ENCODE peak calls at places on chromosome 13, in seven cellular contexts. E is endothelial cell, G is upper lobe of right lung, V is cardiac fibroblast, J is GM23338, D is astrocyte of the spinal cord, R is HFF-Myc. S is an unnamed sample.

GRCh38 chr13:104833221-104833620 is 1702.2 kb downstream of the EFNB2 start:
- DNase-seq in R (no peak), E (no peak), J (no peak), D (no peak), G (no peak), V (no peak), S (no peak)

GRCh38 chr13:87877477-87877876 is 206.3 kb downstream of the SLITRK5 start:
- DNase-seq in V (no peak), J (no peak), E (no peak), G (no peak), R (no peak), D (no peak), S (no peak)

GRCh38 chr13:28475916-28476725 is 18.8 kb downstream of the FLT1 start:
- DNase-seq in V (peak), J (no peak), G (no peak), R (no peak), E (no peak), D (peak), S (no peak)

GRCh38 chr13:28022848-28023518 is 34.5 kb upstream of the URAD start:
- DNase-seq in G (no peak), D (peak), E (no peak), J (peak), R (no peak), V (peak), S (no peak)

GRCh38 chr13:20588529-20589110 is 21.7 kb downstream of the IFT88 start:
- DNase-seq in J (no peak), D (no peak), V (no peak), R (no peak), E (no peak), G (no peak), S (no peak)

GRCh38 chr13:23871616-23872220 is 17.5 kb downstream of the MIPEP start:
- DNase-seq in G (no peak), J (peak), E (no peak), D (peak), R (no peak), V (peak), S (no peak)

GRCh38 chr13:94813920-94814500 is 101.7 kb upstream of the SOX21 start:
- DNase-seq in V (no peak), J (no peak), E (no peak), D (no peak), G (no peak), R (no peak), S (no peak)

GRCh38 chr13:83941669-83942335 is 59.5 kb upstream of the SLITRK1 start:
- DNase-seq in R (peak), D (no peak), G (no peak), J (peak), V (no peak), E (no peak), S (no peak)

GRCh38 chr13:105914637-105915036 is 620.8 kb downstream of the EFNB2 start:
- DNase-seq in R (no peak), E (no peak), D (peak), V (peak), G (no peak), J (no peak), S (no peak)

GRCh38 chr13:75430618-75431209 is 51.3 kb downstream of the TBC1D4 start:
- DNase-seq in R (no peak), V (no peak), D (no peak), J (no peak), G (no peak), E (no peak), S (no peak)

GRCh38 chr13:102779426-102780159 is 6.0 kb upstream of the TEX30 start:
- DNase-seq in E (no peak), R (no peak), J (no peak), G (no peak), V (no peak), D (no peak), S (no peak)

GRCh38 chr13:78680064-78680463 is 21.1 kb upstream of the OBI1 start:
- DNase-seq in D (no peak), R (no peak), J (no peak), E (no peak), V (no peak), G (no peak), S (no peak)

GRCh38 chr13:81487151-81487550 is 1146.2 kb upstream of the SPRY2 start:
- DNase-seq in G (no peak), R (no peak), V (peak), D (peak), J (peak), E (peak), S (no peak)

GRCh38 chr13:72782717-72783116 is 784 bp downstream of the PIBF1 start:
- DNase-seq in V (peak), E (no peak), G (no peak), D (peak), J (no peak), R (no peak), S (no peak)

GRCh38 chr13:108859202-108860012 is 230.0 kb downstream of the MYO16 start:
- DNase-seq in J (peak), V (peak), E (no peak), R (peak), G (no peak), D (peak), S (no peak)

GRCh38 chr13:106393776-106394175 is 141.7 kb downstream of the EFNB2 start:
- DNase-seq in E (no peak), R (no peak), V (no peak), J (no peak), D (no peak), G (no peak), S (no peak)

GRCh38 chr13:71867101-71867814 is at the start of gene DACH1:
- DNase-seq in E (peak), G (peak), D (peak), R (peak), J (peak), V (peak), S (peak)

GRCh38 chr13:70027551-70027950 is 80.1 kb upstream of the ATXN8OS start:
- DNase-seq in G (no peak), R (no peak), E (no peak), J (no peak), V (no peak), D (no peak), S (no peak)

GRCh38 chr13:110055089-110055488 is 251.9 kb downstream of the COL4A1 start:
- DNase-seq in R (no peak), G (no peak), E (no peak), J (no peak), D (peak), V (peak), S (no peak)

GRCh38 chr13:53159439-53159838 is 130.8 kb downstream of the OLFM4 start:
- DNase-seq in V (no peak), G (no peak), R (no peak), J (peak), D (no peak), E (no peak), S (no peak)

DNA sequence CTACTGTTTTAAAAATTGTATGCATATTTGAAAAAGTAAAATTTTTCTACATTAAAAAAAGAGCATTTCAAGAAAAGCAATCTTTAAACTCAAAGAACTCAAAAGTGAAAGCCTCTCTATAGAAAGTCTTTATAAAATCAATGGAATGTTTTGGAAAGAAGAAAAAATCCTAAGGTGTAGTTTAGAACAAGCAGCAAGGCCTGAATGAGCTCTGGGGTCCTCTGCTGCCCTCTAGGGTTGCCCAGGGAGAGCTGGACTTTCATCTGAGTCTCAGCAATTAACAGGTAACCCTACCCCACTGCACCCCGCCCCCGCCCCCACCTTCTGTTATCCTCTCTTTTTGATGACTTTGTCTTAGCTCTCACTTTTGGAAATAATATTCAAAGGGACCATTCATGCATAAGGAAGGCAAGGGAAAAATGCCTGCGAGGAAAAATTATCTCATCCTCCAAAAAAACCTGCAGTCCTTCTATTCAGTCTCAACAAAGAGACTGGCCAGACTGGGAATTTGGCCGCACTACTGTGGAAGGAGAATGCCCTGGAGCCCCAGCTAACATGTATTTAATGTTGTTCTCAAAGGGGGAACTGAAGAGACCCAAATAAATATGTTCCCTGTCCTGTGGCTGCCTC is 24.1 kb downstream of the SLC25A30 start:
- DNase-seq in V (peak), D (peak), E (peak), J (peak), G (no peak), R (no peak), S (no peak)
- TF ChIP-seq CTCF in V (peak), D (peak), E (peak), J (peak), G (peak), R (peak), S (peak)

GRCh38 chr13:49253310-49253709 is 5.6 kb downstream of the CDADC1 start:
- DNase-seq in V (no peak), G (no peak), J (no peak), D (no peak), R (no peak), E (no peak), S (no peak)

GRCh38 chr13:49259586-49259985 is 11.9 kb downstream of the CDADC1 start:
- DNase-seq in G (no peak), J (no peak), R (no peak), V (no peak), E (no peak), D (no peak), S (no peak)

GRCh38 chr13:49258097-49258796 is 10.5 kb downstream of the CDADC1 start:
- DNase-seq in V (no peak), D (no peak), J (no peak), E (no peak), G (no peak), R (no peak), S (no peak)

GRCh38 chr13:49253997-49254396 is 6.3 kb downstream of the CDADC1 start:
- DNase-seq in R (no peak), D (no peak), G (no peak), J (no peak), E (no peak), V (no peak), S (no peak)

DNA sequence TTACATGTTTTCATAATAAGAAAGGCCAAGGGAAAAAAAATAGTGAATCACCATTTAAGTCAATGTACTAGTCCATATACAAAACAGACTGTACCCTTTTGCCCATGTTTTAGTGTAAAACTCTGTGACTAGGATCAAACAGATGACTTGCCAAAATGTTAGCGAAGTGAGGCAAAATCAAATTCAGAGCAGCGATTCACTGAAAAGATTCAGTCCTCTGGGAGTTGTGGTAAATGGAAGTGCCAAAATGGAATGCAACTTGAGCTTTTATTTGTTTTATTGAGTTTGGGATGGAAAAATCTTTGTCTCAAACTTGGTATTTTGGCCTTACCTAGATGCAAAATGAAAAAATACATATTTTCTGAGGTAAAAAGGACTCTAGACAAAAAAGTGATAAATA is 9.1 kb downstream of the CDADC1 start:
- DNase-seq in G (no peak), J (no peak), V (peak), E (no peak), R (no peak), D (peak), S (no peak)
- TF ChIP-seq CTCF in G (no peak), J (no peak), V (no peak), E (no peak), R (no peak), D (no peak), S (no peak)

GRCh38 chr13:50909605-50910482 is at the start of gene RNASEH2B:
- DNase-seq in G (peak), J (peak), D (peak), R (no peak), V (peak), E (peak), S (peak)
- TF ChIP-seq CTCF in G (no peak), J (no peak), D (no peak), R (no peak), V (no peak), E (no peak), S (no peak)

GRCh38 chr13:44014501-44014900 is 134.8 kb downstream of the LACC1 start:
- DNase-seq in R (no peak), D (no peak), J (no peak), E (no peak), V (no peak), G (no peak), S (no peak)

GRCh38 chr13:44017756-44018309 is 138.1 kb downstream of the LACC1 start:
- DNase-seq in D (no peak), R (no peak), J (no peak), E (no peak), G (no peak), V (no peak), S (no peak)

GRCh38 chr13:44013666-44014291 is 134.1 kb downstream of the LACC1 start:
- DNase-seq in D (peak), J (no peak), E (no peak), R (peak), G (no peak), V (peak), S (no peak)

GRCh38 chr13:44015133-44015532 is 135.4 kb downstream of the LACC1 start:
- DNase-seq in D (no peak), E (no peak), R (no peak), V (no peak), J (no peak), G (no peak), S (no peak)

GRCh38 chr13:44015808-44016207 is 136.1 kb downstream of the LACC1 start:
- DNase-seq in G (no peak), V (peak), R (no peak), E (no peak), J (no peak), D (no peak), S (no peak)
- TF ChIP-seq CTCF in G (no peak), V (no peak), R (no peak), E (no peak), J (no peak), D (no peak), S (no peak)

GRCh38 chr13:113123226-113124150 is 889 bp downstream of the F10 start:
- DNase-seq in V (no peak), G (no peak), D (no peak), J (peak), E (peak), R (no peak), S (peak)
- TF ChIP-seq CTCF in V (peak), G (no peak), D (peak), J (peak), E (no peak), R (peak), S (peak)

DNA sequence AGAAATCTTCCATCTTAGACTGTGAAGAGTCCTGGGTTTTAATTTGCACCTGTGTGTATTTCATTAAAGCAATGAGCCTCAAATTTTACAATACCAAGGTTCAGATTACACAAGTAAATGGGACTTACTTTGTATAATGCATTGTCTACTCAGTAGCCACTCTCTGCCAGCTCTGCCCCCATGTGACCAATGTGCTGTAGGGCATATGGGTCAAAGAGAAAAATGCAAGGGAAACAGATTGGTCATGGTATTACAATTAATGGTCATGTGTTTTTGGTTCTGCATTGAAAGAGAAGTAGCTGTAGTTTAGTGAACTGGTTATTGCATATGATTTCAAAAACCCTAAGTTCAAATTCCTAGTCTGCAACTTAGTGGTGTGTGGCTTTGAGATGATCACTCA is 545.5 kb downstream of the SUCLA2 start:
- DNase-seq in R (no peak), J (peak), E (no peak), D (no peak), G (no peak), V (no peak), S (no peak)
- TF ChIP-seq CTCF in R (peak), J (peak), E (no peak), D (peak), G (no peak), V (peak), S (peak)

GRCh38 chr13:66994498-66995365 is 235.4 kb downstream of the PCDH9 start:
- DNase-seq in G (no peak), R (no peak), J (no peak), D (no peak), V (no peak), E (no peak), S (no peak)
- TF ChIP-seq CTCF in G (no peak), R (no peak), J (no peak), D (no peak), V (no peak), E (no peak), S (peak)

GRCh38 chr13:33489563-33489962 is 204.0 kb upstream of the STARD13 start:
- DNase-seq in R (no peak), G (no peak), D (no peak), V (no peak), J (peak), E (no peak), S (no peak)

GRCh38 chr13:33490461-33491327 is 205.1 kb upstream of the STARD13 start:
- DNase-seq in J (peak), V (peak), E (no peak), D (no peak), G (peak), R (no peak), S (no peak)

GRCh38 chr13:33483471-33483870 is 197.9 kb upstream of the STARD13 start:
- DNase-seq in E (no peak), V (no peak), G (no peak), R (no peak), J (no peak), D (no peak), S (no peak)

GRCh38 chr13:33485247-33485646 is 199.7 kb upstream of the STARD13 start:
- DNase-seq in E (no peak), D (no peak), V (no peak), J (no peak), G (no peak), R (no peak), S (no peak)

GRCh38 chr13:33487575-33488243 is 202.2 kb upstream of the STARD13 start:
- DNase-seq in R (no peak), G (no peak), V (peak), E (no peak), J (peak), D (peak), S (no peak)
- TF ChIP-seq CTCF in R (peak), G (peak), V (peak), E (no peak), J (peak), D (peak), S (no peak)

GRCh38 chr13:66714795-66715194 is 515.3 kb downstream of the PCDH9 start:
- DNase-seq in D (no peak), V (peak), R (no peak), E (no peak), J (peak), G (no peak), S (no peak)
- TF ChIP-seq CTCF in D (peak), V (no peak), R (no peak), E (no peak), J (peak), G (no peak), S (peak)

S was measured in type B pancreatic cell.